ENCODE peak calls at places on chromosome 6, in six cellular contexts. I, E, Y, F, O and L are unnamed samples.

GRCh38 chr6:39178804-39179203 is 50.5 kb downstream of the KCNK5 start:
- DNase-seq in I (no peak), E (no peak), Y (no peak), F (no peak), O (no peak), L (no peak)

GRCh38 chr6:158653577-158654354 is 3.9 kb downstream of the SYTL3 start:
- DNase-seq in I (no peak), E (no peak), Y (no peak), F (no peak), O (peak; percentile 87), L (no peak)

GRCh38 chr6:121653624-121654008 is 218.2 kb downstream of the GJA1 start:
- DNase-seq in I (no peak), E (no peak), Y (no peak), F (no peak), O (no peak), L (no peak)

GRCh38 chr6:7617954-7618764 is 28.2 kb downstream of the SNRNP48 start:
- DNase-seq in I (no peak), E (peak; percentile 94), Y (peak; percentile 83), F (no peak), O (peak; percentile 79), L (peak; percentile 83)

GRCh38 chr6:38115633-38116022 is 296.1 kb downstream of the ZFAND3 start:
- DNase-seq in I (no peak), E (no peak), Y (no peak), F (no peak), O (no peak), L (no peak)

GRCh38 chr6:44053760-44054556 is 73.3 kb downstream of the MRPL14 start:
- DNase-seq in I (no peak), E (peak; percentile 86), Y (peak; percentile 86), F (no peak), O (no peak), L (no peak)

GRCh38 chr6:37485259-37485658 is 14.4 kb downstream of the CCDC167 start:
- DNase-seq in I (peak; percentile 49), E (peak; percentile 29), Y (no peak), F (peak; percentile 51), O (no peak), L (no peak)

GRCh38 chr6:31737315-31738047 is 1.2 kb upstream of the CLIC1 start:
- DNase-seq in I (peak; percentile 56), E (no peak), Y (no peak), F (peak; percentile 87), O (no peak), L (no peak)

GRCh38 chr6:7912024-7912423 is 1.4 kb upstream of the TXNDC5 start:
- DNase-seq in I (no peak), E (no peak), Y (no peak), F (no peak), O (peak; percentile 64), L (no peak)

GRCh38 chr6:159760602-159761057 is 1.2 kb upstream of the ACAT2 start:
- DNase-seq in I (peak; percentile 93), E (peak; percentile 53), Y (peak; percentile 37), F (peak; percentile 85), O (no peak), L (peak; percentile 29)

GRCh38 chr6:97697450-97697849 is 414.4 kb upstream of the MMS22L start:
- DNase-seq in I (no peak), E (peak; percentile 83), Y (no peak), F (no peak), O (no peak), L (no peak)

GRCh38 chr6:10759884-10760329 is 12.3 kb downstream of the TMEM14B start:
- DNase-seq in I (no peak), E (peak; percentile 92), Y (peak; percentile 95), F (no peak), O (no peak), L (peak; percentile 75)

GRCh38 chr6:148107911-148108310 is 234.7 kb upstream of the SASH1 start:
- DNase-seq in I (no peak), E (no peak), Y (no peak), F (no peak), O (no peak), L (no peak)

GRCh38 chr6:37141291-37142046 is 28.5 kb upstream of the PIM1 start:
- DNase-seq in I (peak; percentile 97), E (peak; percentile 27), Y (no peak), F (peak; percentile 85), O (peak; percentile 39), L (no peak)

GRCh38 chr6:127120109-127120786 is 1.8 kb downstream of the RSPO3 start:
- DNase-seq in I (peak; percentile 49), E (no peak), Y (no peak), F (peak; percentile 37), O (no peak), L (no peak)

GRCh38 chr6:39821014-39821738 is 29.0 kb downstream of the DAAM2 start:
- DNase-seq in I (no peak), E (peak; percentile 54), Y (no peak), F (no peak), O (no peak), L (no peak)

GRCh38 chr6:38346291-38347079 is 293.2 kb downstream of the BTBD9 start:
- DNase-seq in I (peak; percentile 47), E (peak; percentile 84), Y (peak; percentile 16), F (no peak), O (no peak), L (no peak)

GRCh38 chr6:170260686-170261085 is 30.2 kb downstream of the DLL1 start:
- DNase-seq in I (no peak), E (no peak), Y (peak; percentile 31), F (no peak), O (no peak), L (no peak)

GRCh38 chr6:37745748-37746147 is 48.1 kb upstream of the MDGA1 start:
- DNase-seq in I (no peak), E (no peak), Y (no peak), F (no peak), O (no peak), L (no peak)

GRCh38 chr6:155493694-155494143 is 38.1 kb upstream of the NOX3 start:
- DNase-seq in I (peak; percentile 39), E (peak; percentile 98), Y (peak; percentile 95), F (no peak), O (peak; percentile 24), L (peak; percentile 41)

GRCh38 chr6:134363323-134364039 is 45.6 kb upstream of the SGK1 start:
- DNase-seq in I (no peak), E (peak; percentile 93), Y (peak; percentile 83), F (no peak), O (no peak), L (no peak)

GRCh38 chr6:85458184-85458583 is 8.3 kb downstream of the NT5E start:
- DNase-seq in I (peak; percentile 35), E (no peak), Y (no peak), F (no peak), O (no peak), L (peak; percentile 55)

GRCh38 chr6:142155895-142156757 is 9.1 kb downstream of the VTA1 start:
- DNase-seq in I (peak; percentile 76), E (peak; percentile 54), Y (peak; percentile 64), F (peak; percentile 13), O (peak; percentile 37), L (no peak)

GRCh38 chr6:54850061-54850460 is 3.5 kb downstream of the FAM83B start:
- DNase-seq in I (no peak), E (no peak), Y (no peak), F (no peak), O (no peak), L (no peak)

DNA sequence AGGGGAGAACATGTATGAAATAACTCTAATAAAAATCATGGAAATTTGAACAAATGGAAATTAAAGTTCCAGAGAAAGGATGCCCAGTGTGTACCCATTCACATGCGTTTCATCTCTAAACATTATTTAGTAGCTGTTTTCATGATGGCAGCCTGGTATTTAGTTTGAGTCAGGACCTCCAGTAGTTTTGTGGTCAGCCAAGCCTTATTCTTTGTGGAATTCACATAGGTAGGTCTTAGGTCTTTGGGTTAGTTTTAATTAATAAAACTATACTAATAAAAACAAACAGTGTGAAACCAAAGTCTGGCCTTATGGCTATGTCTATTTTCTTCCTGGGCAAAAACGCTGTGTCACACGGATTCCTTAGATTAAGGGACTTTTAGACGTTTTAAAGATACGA is 137.8 kb downstream of the FOXC1 start:
- DNase-seq in I (no peak), E (no peak), Y (no peak), F (no peak), O (no peak), L (no peak)
- TF ChIP-seq EZH2 in I (no peak), E (no peak), Y (no peak), F (no peak), O (no peak), L (no peak)

GRCh38 chr6:26022737-26023136 is 60.1 kb downstream of the TRIM38 start:
- DNase-seq in I (no peak), E (no peak), Y (no peak), F (no peak), O (no peak), L (no peak)
- H3F3A ChIP-seq in I (peaks cover 7% of the 10 kb centered on the region), E (peaks cover 39% of the 10 kb centered on the region), Y (peaks cover 21% of the 10 kb centered on the region), F (peaks cover 51% of the 10 kb centered on the region), O (peaks cover 35% of the 10 kb centered on the region), L (peaks cover 55% of the 10 kb centered on the region)

DNA sequence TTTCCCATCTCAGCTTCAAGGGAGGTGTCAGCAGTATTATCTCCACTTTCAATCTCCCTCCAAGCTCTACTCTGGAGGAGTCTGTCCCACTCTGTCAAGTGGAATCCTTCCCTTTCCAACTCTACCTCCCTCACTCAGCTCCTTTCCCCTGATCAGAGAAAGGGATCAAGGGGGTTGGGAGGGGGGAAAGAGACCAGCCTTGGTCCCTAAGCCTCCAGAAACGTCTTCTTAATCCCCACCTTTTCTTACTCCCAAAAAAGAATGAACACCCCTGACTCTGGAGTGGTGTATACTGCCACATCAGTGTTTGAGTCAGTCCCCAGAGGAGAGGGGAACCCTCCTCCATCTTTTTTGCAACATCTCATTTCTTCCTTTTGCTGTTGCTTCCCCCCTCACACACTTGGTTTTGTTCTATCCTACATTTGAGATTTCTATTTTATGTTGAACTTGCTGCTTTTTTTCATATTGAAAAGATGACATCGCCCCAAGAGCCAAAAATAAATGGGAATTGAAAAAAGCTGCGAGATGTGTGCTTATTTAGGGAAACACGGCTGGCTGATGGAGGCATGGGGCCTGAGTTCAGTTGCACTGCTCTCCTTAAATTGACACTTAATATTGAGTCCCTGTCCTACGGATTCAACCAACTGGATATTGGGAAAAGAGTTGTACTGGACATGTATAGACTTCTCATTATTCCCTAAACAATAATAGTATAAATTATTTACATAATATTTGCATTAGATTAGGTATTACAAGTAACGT is 4.9 kb downstream of the TUBB start:
- DNase-seq in I (no peak), E (peak; percentile 36), Y (no peak), F (no peak), O (no peak), L (no peak)
- TF ChIP-seq EZH2 in I (no peak), E (no peak), Y (no peak), F (no peak), O (no peak), L (no peak)

DNA sequence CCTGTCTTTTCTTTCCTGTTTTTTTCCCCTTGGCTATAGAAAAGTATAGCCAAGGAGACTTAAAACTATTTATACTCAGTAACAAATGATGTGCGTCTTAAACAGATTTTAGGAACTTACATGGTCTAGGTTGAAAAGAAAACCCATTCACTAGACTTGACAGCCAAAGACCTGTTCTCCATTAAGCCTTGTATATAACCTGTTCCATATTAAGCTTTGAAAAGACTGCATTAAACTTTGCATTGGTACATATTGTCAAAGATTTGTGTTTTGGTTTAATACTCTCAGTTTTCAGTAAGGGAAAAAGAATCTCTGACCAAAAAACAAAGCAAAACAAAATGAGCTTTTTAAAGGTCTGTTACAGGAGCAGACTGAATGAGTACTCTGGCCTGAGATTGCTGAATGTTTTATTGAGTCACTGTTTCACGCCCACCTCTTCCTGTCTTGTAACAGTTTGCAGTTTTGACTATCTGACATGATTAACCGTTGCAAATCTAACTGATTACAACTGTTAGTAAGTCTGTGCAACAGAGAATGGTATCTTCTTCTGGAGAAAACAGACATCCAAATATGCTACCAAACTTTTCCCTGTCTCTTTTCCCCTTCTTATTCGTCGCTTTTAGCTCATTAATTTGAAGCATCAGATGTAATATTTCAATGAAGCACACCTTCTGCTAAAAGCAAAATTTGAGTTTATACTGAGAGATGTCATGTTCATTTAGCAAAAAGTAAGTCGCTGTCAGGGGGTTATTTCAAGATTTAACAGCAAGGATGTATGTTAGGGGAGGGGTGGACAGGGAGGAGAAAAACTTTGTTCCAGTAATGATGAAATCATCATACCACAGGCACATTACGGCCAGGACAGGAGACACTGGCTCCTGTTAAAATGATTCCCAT is 59.1 kb upstream of the SUPT3H start:
- DNase-seq in I (no peak), E (peak; percentile 92), Y (peak; percentile 65), F (no peak), O (no peak), L (no peak)
- H3F3A ChIP-seq in I (no peaks in the 10 kb centered on the region), E (peaks cover 61% of the 10 kb centered on the region), Y (peaks cover 13% of the 10 kb centered on the region), F (no peaks in the 10 kb centered on the region), O (peaks cover 24% of the 10 kb centered on the region), L (no peaks in the 10 kb centered on the region)